ENCODE peak calls at places on chromosomes 12 and 14, in six cellular contexts. N, L, V, D, H and P are unnamed samples.
A peak's percentile ranks its signal among the peaks of the same experiment; 100 is the strongest.

GRCh38 chr12:121866331-121866730 is 7.7 kb upstream of the HPD start:
- DNase-seq in D (peak; percentile 30), L (no peak), V (no peak), N (no peak), H (no peak), P (no peak)

GRCh38 chr14:97634786-97635185 is 837.6 kb downstream of the VRK1 start:
- DNase-seq in H (no peak), N (no peak), L (no peak), V (peak; percentile 39), D (no peak), P (no peak)

GRCh38 chr14:61870163-61870562 is 107.9 kb downstream of the SNAPC1 start:
- DNase-seq in L (no peak), V (no peak), D (no peak), N (no peak), H (no peak), P (no peak)

GRCh38 chr12:114669501-114670256 is 14.3 kb downstream of the TBX3 start:
- DNase-seq in V (no peak), H (no peak), D (no peak), N (no peak), L (no peak), P (no peak)

GRCh38 chr12:74917743-74918142 is 291.9 kb downstream of the KCNC2 start:
- DNase-seq in V (no peak), D (no peak), N (no peak), L (no peak), H (no peak), P (no peak)

GRCh38 chr14:72892103-72892878 is 1.6 kb downstream of the DPF3 start:
- DNase-seq in N (no peak), L (no peak), D (no peak), V (peak; percentile 29), H (peak; percentile 41), P (no peak)

GRCh38 chr14:23153891-23154796 is 29.3 kb downstream of the SLC7A8 start:
- DNase-seq in L (peak; percentile 91), D (peak; percentile 91), V (no peak), N (peak; percentile 98), H (no peak), P (peak; percentile 73)

GRCh38 chr12:10101042-10101579 is 2.3 kb upstream of the CLEC1A start:
- DNase-seq in V (no peak), D (peak; percentile 92), N (no peak), L (no peak), H (no peak), P (no peak)

GRCh38 chr14:55256586-55256985 is 14.6 kb upstream of the FBXO34 start:
- DNase-seq in D (no peak), H (no peak), L (no peak), V (no peak), N (no peak), P (no peak)

GRCh38 chr14:33855672-33856071 is 95.2 kb downstream of the EGLN3 start:
- DNase-seq in V (no peak), N (no peak), D (no peak), L (no peak), H (no peak), P (no peak)

GRCh38 chr14:100004392-100004791 is 60.8 kb upstream of the EVL start:
- DNase-seq in N (no peak), H (no peak), D (no peak), L (no peak), V (no peak), P (no peak)

GRCh38 chr14:71714225-71714624 is 218.0 kb upstream of the RGS6 start:
- DNase-seq in V (no peak), N (no peak), D (no peak), H (no peak), L (no peak), P (peak; percentile 87)

GRCh38 chr12:70842136-70842535 is 78.4 kb downstream of the PTPRR start:
- DNase-seq in H (no peak), V (no peak), N (no peak), L (no peak), D (no peak), P (no peak)

GRCh38 chr14:100076133-100076532 is 10.9 kb downstream of the EVL start:
- DNase-seq in V (no peak), D (no peak), N (no peak), L (no peak), H (no peak), P (no peak)

GRCh38 chr12:47828967-47829482 is 9.3 kb upstream of the HDAC7 start:
- DNase-seq in N (peak; percentile 87), D (no peak), H (no peak), V (no peak), L (peak; percentile 88), P (no peak)

GRCh38 chr12:12671850-12672660 is 23.9 kb downstream of the GPR19 start:
- DNase-seq in N (no peak), L (no peak), D (no peak), H (no peak), V (no peak), P (no peak)

GRCh38 chr12:66345212-66345611 is 42.9 kb downstream of the HELB start:
- DNase-seq in N (no peak), L (no peak), D (no peak), V (no peak), H (no peak), P (no peak)

GRCh38 chr14:90105756-90106155 is 44.0 kb downstream of the KCNK13 start:
- DNase-seq in L (no peak), H (no peak), V (no peak), N (no peak), D (no peak), P (no peak)

GRCh38 chr12:108133482-108133881 is 4.4 kb downstream of the WSCD2 start:
- DNase-seq in V (no peak), L (no peak), N (no peak), D (no peak), H (no peak), P (no peak)

GRCh38 chr12:52901715-52902541 is 2.9 kb downstream of the KRT8 start:
- DNase-seq in V (no peak), H (no peak), L (no peak), N (no peak), D (no peak), P (no peak)

GRCh38 chr14:53517276-53517960 is 364.3 kb upstream of the DDHD1 start:
- DNase-seq in N (no peak), L (no peak), D (no peak), H (no peak), V (no peak), P (no peak)

GRCh38 chr12:79964100-79964627 is 29.3 kb upstream of the PPP1R12A start:
- DNase-seq in L (no peak), V (no peak), D (no peak), H (no peak), N (no peak), P (no peak)

GRCh38 chr14:86363576-86363975 is 833.6 kb downstream of the FLRT2 start:
- DNase-seq in H (no peak), N (no peak), V (no peak), L (no peak), D (no peak), P (no peak)
- TF ChIP-seq CTCF in H (no peak), N (no peak), V (no peak), L (no peak), D (no peak), P (no peak)

GRCh38 chr14:69355955-69356321 is 42.2 kb downstream of the ERH start:
- DNase-seq in D (no peak), N (peak; percentile 81), L (no peak), H (no peak), V (no peak), P (peak; percentile 12)
- H3K4me3 ChIP-seq in D (no peak overlapping the region), N (no peak overlapping the region), L (no peak overlapping the region), H (no peak overlapping the region), V (no peak overlapping the region), P (no peak overlapping the region)

DNA sequence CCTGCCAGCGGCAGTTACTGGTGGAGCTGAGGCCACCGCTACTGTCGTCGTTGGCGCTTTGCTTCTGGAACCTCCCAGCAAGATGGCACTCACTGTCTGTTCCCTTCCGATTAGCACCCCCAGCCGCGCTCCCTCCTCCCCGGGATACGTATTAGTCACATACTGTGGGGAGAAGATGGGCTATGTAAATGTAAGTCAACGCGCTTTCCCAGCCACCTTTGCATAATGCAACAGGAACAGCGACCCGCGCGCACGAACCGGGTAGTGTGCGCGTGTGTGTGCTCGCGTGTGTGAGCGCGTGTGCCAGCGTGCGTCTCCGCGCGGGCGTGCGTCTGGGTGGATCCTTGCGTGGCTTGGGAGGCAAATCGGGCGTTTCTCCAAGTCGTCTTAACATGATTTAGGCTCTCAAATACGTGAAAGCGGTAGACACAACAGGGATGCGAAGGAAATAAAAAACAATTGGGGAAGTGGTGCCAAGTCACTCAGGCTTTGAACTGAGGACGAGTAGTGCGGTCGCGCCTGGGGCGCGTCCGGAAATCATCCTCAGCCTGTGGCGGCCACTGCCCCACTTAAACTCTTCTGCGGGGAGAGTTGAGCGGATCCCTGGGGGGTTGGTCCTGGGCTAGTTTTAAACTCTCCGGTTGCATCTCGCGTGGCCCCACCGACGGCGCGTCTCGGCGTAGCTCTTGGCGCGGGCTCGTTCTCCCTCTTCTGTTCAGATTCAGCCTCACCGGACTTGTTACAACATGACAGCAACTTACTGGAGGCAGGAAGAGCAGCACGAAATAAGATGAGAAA is 1.8 kb downstream of the FLRT2 start:
- DNase-seq in N (peak; percentile 79), H (no peak), D (no peak), V (no peak), L (peak; percentile 52), P (no peak)
- TF ChIP-seq CTCF in N (peak; percentile 11), H (no peak), D (peak; percentile 44), V (no peak), L (no peak), P (peak; percentile 50)

GRCh38 chr12:25121916-25122315 is 73.0 kb downstream of the DNAI7 start:
- DNase-seq in L (no peak), D (no peak), V (no peak), N (no peak), H (no peak), P (no peak)
- H3K4me3 ChIP-seq in L (no peak overlapping the region), D (no peak overlapping the region), V (no peak overlapping the region), N (no peak overlapping the region), H (no peak overlapping the region), P (no peak overlapping the region)

GRCh38 chr12:102465762-102466560 is 14.4 kb downstream of the IGF1 start:
- DNase-seq in N (no peak), L (no peak), H (no peak), D (no peak), V (no peak), P (no peak)
- TF ChIP-seq CTCF in N (no peak), L (no peak), H (no peak), D (no peak), V (no peak), P (no peak)

GRCh38 chr12:64522807-64523206 is 70.9 kb downstream of the TBK1 start:
- DNase-seq in D (no peak), L (no peak), N (no peak), H (no peak), V (no peak), P (no peak)
- H3K4me3 ChIP-seq in D (no peak overlapping the region), L (no peak overlapping the region), N (no peak overlapping the region), H (no peak overlapping the region), V (no peak overlapping the region), P (no peak overlapping the region)

GRCh38 chr12:131928765-131929529 is at the start of gene PUS1:
- DNase-seq in H (peak; percentile 83), D (peak; percentile 75), V (peak; percentile 93), N (peak; percentile 98), L (peak; percentile 97), P (peak; percentile 75)
- TF ChIP-seq CTCF in H (no peak), D (no peak), V (no peak), N (no peak), L (no peak), P (no peak)